ENCODE peak calls at places on chromosomes 5 and 9, in five cellular contexts. M, L, T, P and X are unnamed samples.

GRCh38 chr9:73916016-73916673 is 581.0 kb upstream of the RORB start:
- DNase-seq in M (no peak), L (no peak), P (no peak), T (no peak), X (no peak)

GRCh38 chr5:110736763-110737162 is 2.0 kb upstream of the SLC25A46 start:
- DNase-seq in T (no peak), L (peak; percentile 58), P (no peak), M (no peak), X (no peak)

GRCh38 chr9:13431137-13431536 is 151.6 kb upstream of the MPDZ start:
- DNase-seq in L (no peak), T (no peak), P (no peak), M (peak; percentile 74), X (no peak)

GRCh38 chr5:57215629-57216195 is 41.9 kb downstream of the GPBP1 start:
- DNase-seq in P (no peak), L (no peak), M (no peak), T (no peak), X (no peak)

GRCh38 chr5:179806250-179807045 is at the start of gene MGAT4B:
- DNase-seq in M (peak; percentile 75), L (peak; percentile 81), T (peak; percentile 54), P (no peak), X (peak; percentile 58)

GRCh38 chr5:139806111-139806510 is 10.5 kb downstream of the PSD2 start:
- DNase-seq in T (no peak), P (no peak), M (peak; percentile 74), L (no peak), X (no peak)

GRCh38 chr5:147743686-147744332 is 38.7 kb downstream of the JAKMIP2 start:
- DNase-seq in L (no peak), M (no peak), T (no peak), P (no peak), X (no peak)

GRCh38 chr5:8034852-8035251 is 165.9 kb downstream of the MTRR start:
- DNase-seq in P (no peak), M (no peak), T (no peak), L (no peak), X (no peak)

GRCh38 chr9:12695474-12695873 is 2.3 kb downstream of the TYRP1 start:
- DNase-seq in T (no peak), L (no peak), M (no peak), P (no peak), X (no peak)

GRCh38 chr5:6729400-6730310 is 16.4 kb downstream of the TENT4A start:
- DNase-seq in P (no peak), T (peak; percentile 56), L (no peak), M (no peak), X (peak; percentile 64)

GRCh38 chr5:135235002-135235401 is 164.0 kb downstream of the MACROH2A1 start:
- DNase-seq in L (no peak), T (no peak), M (no peak), P (no peak), X (no peak)

GRCh38 chr5:136404616-136405015 is 39.3 kb upstream of the TRPC7 start:
- DNase-seq in P (no peak), M (no peak), T (no peak), L (no peak), X (no peak)

GRCh38 chr9:89005323-89005722 is 14.1 kb downstream of the S1PR3 start:
- DNase-seq in P (no peak), T (no peak), L (no peak), M (no peak), X (no peak)

GRCh38 chr5:80885698-80886000 is 74.5 kb upstream of the RASGRF2 start:
- DNase-seq in P (no peak), L (peak; percentile 60), M (no peak), T (no peak), X (no peak)

GRCh38 chr5:115475768-115476167 is 68.8 kb downstream of the FEM1C start:
- DNase-seq in T (no peak), L (no peak), M (no peak), P (no peak), X (no peak)

GRCh38 chr9:110746211-110746930 is 77.8 kb downstream of the MUSK start:
- DNase-seq in M (no peak), P (no peak), T (no peak), L (no peak), X (no peak)

GRCh38 chr9:13750061-13750460 is 470.6 kb upstream of the MPDZ start:
- DNase-seq in M (no peak), P (no peak), L (no peak), T (no peak), X (no peak)

GRCh38 chr9:99778308-99778707 is 43.4 kb upstream of the NR4A3 start:
- DNase-seq in M (no peak), P (no peak), T (peak; percentile 24), L (peak; percentile 15), X (peak; percentile 12)

GRCh38 chr5:140251527-140251973 is 51.4 kb downstream of the PFDN1 start:
- DNase-seq in T (peak; percentile 85), P (no peak), L (peak; percentile 72), M (no peak), X (peak; percentile 83)

GRCh38 chr5:23507278-23507685 is at the start of gene PRDM9:
- DNase-seq in P (no peak), L (no peak), T (peak; percentile 28), M (peak; percentile 39), X (no peak)

GRCh38 chr5:173730610-173731302 is 114.3 kb upstream of the BOD1 start:
- DNase-seq in M (no peak), T (no peak), P (no peak), L (no peak), X (no peak)

GRCh38 chr5:160926428-160926827 is 74.4 kb upstream of the ATP10B start:
- DNase-seq in T (no peak), P (no peak), L (peak; percentile 43), M (peak; percentile 37), X (no peak)

GRCh38 chr5:107893642-107894041 is 222.9 kb upstream of the EFNA5 start:
- DNase-seq in L (no peak), P (peak; percentile 20), T (no peak), M (no peak), X (no peak)